ENCODE peak calls at places on chromosomes 2 and 18, in eight cellular contexts. K is sigmoid colon, L is A549, Q is HCT116, U is A673, J is GM12878, C is upper lobe of right lung, Y is mucosa of descending colon. Z is an unnamed sample. For H3K4me1, the result is how much of the 10 kb centered on the place peaks cover.

GRCh38 chr2:8549273-8549922 is 132.5 kb upstream of the ID2 start:
- DNase-seq in K (peak), L (no peak), Q (no peak), U (no peak), J (no peak), C (no peak), Y (no peak), Z (no peak)

GRCh38 chr2:21392660-21393059 is 268.9 kb downstream of the TDRD15 start:
- DNase-seq in K (no peak), L (no peak), Q (no peak), U (no peak), J (no peak), C (no peak), Y (no peak), Z (no peak)

GRCh38 chr2:45330617-45331016 is 280.4 kb downstream of the SRBD1 start:
- DNase-seq in K (no peak), L (no peak), Q (no peak), U (no peak), J (no peak), C (no peak), Y (no peak), Z (no peak)

GRCh38 chr2:127143851-127144782 is 37.2 kb upstream of the BIN1 start:
- DNase-seq in K (no peak), L (no peak), Q (peak), U (no peak), J (no peak), C (no peak), Y (no peak), Z (no peak)

GRCh38 chr2:27885246-27885645 is 4.9 kb downstream of the RBKS start:
- DNase-seq in K (no peak), L (no peak), Q (no peak), U (peak), J (no peak), C (no peak), Y (no peak), Z (no peak)

GRCh38 chr18:24983566-24983965 is 368.4 kb downstream of the ZNF521 start:
- DNase-seq in K (no peak), L (no peak), Q (no peak), U (no peak), J (no peak), C (no peak), Y (no peak), Z (no peak)

GRCh38 chr18:22465859-22466602 is 48.3 kb upstream of the CTAGE1 start:
- DNase-seq in K (peak), L (peak), Q (peak), U (peak), J (no peak), C (no peak), Y (peak), Z (no peak)

GRCh38 chr2:144102386-144102785 is 417.5 kb downstream of the ZEB2 start:
- DNase-seq in K (no peak), L (no peak), Q (no peak), U (no peak), J (no peak), C (no peak), Y (no peak), Z (no peak)

GRCh38 chr18:48834421-48835011 is 116.2 kb downstream of the SMAD7 start:
- DNase-seq in K (peak), L (peak), Q (peak), U (peak), J (peak), C (peak), Y (peak), Z (peak)

DNA sequence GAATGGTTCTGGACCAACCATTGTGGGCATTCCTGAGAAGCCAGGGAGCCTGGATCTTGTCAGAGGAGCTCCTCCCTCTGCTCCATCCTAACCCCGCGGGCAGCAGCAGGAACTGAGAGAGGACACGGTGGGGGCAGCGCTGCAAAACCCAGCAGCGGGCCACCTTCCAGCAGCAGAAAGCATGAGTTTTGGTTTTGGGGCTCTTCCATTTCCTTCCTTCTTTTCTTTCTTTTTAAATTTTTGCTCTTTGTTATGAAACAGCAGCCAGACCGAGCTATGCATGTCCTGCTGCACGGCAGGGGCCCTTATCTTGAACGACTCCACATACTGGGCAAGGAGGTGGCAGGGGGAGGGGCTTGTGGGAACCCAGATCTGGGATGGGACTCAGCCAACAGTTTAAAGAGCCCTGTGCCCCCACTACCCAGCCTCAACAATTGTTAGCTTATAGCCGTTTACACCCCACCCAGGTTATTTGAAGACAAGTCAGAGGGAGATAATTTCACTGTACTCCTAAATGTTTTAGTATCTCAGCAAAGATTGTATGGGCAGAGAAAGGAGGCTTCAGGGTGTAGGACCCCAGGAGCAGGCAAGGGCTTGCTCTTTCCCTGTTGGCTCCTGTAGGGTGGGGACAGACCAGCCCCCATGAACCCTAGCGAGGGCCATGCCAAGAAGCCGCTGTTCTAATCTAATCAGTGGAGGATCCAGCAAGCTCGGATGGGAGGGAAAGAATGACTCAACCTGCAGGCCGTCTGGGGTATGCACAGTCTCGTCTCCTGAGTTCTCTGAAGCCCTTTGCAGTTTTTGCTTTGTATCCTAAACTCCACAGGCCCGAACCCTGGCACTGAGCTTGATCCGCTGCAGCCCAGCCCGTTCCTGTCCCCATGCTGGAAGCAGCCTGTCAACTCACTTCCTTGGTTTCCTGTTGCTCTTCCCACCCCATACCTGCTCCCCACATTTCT is 75.3 kb downstream of the LRRFIP1 start:
- DNase-seq in K (peak), L (no peak), Q (no peak), U (peak), J (no peak), C (no peak), Y (no peak), Z (peak)
- TF ChIP-seq CTCF in K (no peak), L (no peak), Q (no peak), U (no peak), J (peak), C (no peak), Y (no peak), Z (no peak)

DNA sequence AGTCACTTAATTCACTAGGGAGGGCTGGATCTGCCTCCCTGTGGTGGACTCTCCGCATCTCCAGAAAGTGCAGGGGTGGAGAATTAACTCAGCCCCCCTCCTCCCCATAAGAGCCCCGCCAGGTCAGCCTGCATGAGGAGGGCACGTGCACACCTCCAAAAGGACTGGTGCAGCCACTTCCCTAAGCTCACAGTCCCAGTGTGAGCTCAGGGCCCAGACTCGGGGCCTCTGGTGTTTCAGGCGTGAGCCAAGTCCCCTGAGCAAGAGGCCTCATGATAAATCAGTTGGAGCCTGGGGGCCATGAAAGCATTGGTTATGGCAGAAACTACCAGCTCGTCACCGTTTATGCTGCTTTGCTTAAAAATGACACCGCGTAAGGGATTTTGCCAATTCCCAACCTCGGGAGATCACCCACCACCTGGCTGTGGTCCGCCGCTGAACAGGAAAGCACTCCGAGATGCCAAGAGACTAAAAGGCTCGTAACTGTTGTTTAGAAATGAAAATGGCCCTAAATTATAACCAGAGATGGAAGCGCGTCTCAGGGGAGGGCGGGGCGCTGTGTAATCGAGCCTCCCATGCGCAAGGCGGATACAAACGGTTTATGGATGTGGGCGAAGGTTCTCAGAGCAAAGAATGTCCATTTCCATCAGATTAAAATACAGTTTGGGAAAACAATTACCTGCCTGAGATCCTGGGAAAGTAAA is 141.6 kb downstream of the BCL2 start:
- DNase-seq in K (peak), L (no peak), Q (no peak), U (peak), J (no peak), C (no peak), Y (peak), Z (peak)
- H3K4me3 ChIP-seq in K (peak), L (no peak), Q (no peak), U (peak), J (no peak), C (no peak), Y (no peak), Z (no peak)

DNA sequence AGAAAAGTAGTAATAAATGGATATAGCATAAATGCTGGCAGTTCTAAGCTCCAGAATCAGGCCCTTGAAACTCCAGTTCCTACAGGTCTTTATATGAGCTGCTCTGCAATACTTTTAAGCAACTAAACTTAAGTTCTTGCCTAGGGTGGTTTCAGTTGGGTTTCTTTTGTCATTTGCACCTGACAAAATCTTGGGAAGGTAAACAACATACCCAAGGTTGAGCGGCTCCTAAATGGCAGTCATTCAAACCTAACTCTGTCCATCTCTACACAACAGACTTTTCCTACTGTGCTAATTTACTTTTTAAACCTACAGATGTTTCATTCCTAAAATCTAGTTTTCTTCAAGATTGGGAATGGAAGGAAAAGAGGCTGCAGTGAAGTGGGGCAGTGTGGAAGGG is 9.3 kb upstream of the KANSL1L start:
- DNase-seq in K (no peak), L (no peak), Q (no peak), U (no peak), J (no peak), C (no peak), Y (no peak), Z (no peak)
- H3K4me1 ChIP-seq in K (under half), L (under half), Q (under half), U (under half), J (under half), C (under half), Y (under half), Z (under half)

DNA sequence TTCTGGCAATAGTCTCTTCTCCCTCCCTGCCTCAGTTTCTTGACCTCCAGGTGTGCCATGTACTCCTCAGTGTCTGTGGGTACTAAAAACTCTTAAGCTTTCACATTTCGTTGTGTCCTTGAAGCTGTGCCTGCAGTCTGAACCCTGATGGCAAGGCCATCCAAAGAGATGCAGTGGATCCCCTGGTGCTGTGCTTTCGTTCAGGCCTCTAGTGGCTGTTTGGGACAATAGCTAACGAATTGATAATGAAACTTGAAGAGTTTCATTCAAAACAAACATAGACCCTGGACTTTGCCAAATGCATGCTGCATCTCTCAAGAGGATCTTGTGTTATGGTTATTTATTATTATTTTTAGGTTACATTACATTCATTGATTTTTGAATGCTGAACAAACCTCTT is 523.1 kb upstream of the FSIP2 start:
- DNase-seq in K (no peak), L (no peak), Q (no peak), U (no peak), J (no peak), C (no peak), Y (no peak), Z (no peak)
- TF ChIP-seq CTCF in K (no peak), L (no peak), Q (no peak), U (no peak), J (no peak), C (no peak), Y (no peak), Z (no peak)